ENCODE peak calls at places on chromosome 14, in four cellular contexts. A is left lung; W is HFF-Myc; F is activated CD8-positive, alpha-beta memory T cell treated with anti-CD3 and anti-CD28 coated beads for 1 hour. G is an unnamed sample.

GRCh38 chr14:103501041-103501870 is 21.4 kb downstream of the CKB start:
- DNase-seq in A (no peak), W (no peak), F (no peak), G (peak)

GRCh38 chr14:78131616-78132015 is 38.6 kb upstream of the NRXN3 start:
- DNase-seq in A (no peak), W (no peak), F (no peak), G (no peak)

GRCh38 chr14:75049731-75050201 is 1.5 kb downstream of the MLH3 start:
- DNase-seq in A (no peak), W (no peak), F (no peak), G (no peak)

GRCh38 chr14:59582845-59583509 is 6.4 kb upstream of the CCDC175 start:
- DNase-seq in A (peak), W (no peak), F (no peak), G (no peak)

GRCh38 chr14:20412422-20412821 is 879 bp downstream of the TEP1 start:
- DNase-seq in A (no peak), W (no peak), F (no peak), G (no peak)

GRCh38 chr14:30227871-30228270 is 300.2 kb upstream of the PRKD1 start:
- DNase-seq in A (no peak), W (peak), F (no peak), G (no peak)

GRCh38 chr14:50345891-50346422 is 33.8 kb downstream of the DMAC2L start:
- DNase-seq in A (no peak), W (no peak), F (no peak), G (no peak)

GRCh38 chr14:65496178-65496993 is 83.9 kb downstream of the FUT8 start:
- DNase-seq in A (no peak), W (no peak), F (no peak), G (no peak)

GRCh38 chr14:73796881-73797539 is 54.6 kb upstream of the PTGR2 start:
- DNase-seq in A (no peak), W (no peak), F (no peak), G (no peak)

GRCh38 chr14:101475468-101476257 is 85.6 kb upstream of the DIO3 start:
- DNase-seq in A (peak), W (peak), F (no peak), G (peak)

GRCh38 chr14:106210650-106211049 is 684.3 kb downstream of the TMEM121 start:
- DNase-seq in A (no peak), W (no peak), F (no peak), G (no peak)

GRCh38 chr14:59360923-59361794 is 104.0 kb downstream of the GPR135 start:
- DNase-seq in A (peak), W (no peak), F (no peak), G (no peak)

GRCh38 chr14:54675236-54676125 is 108.6 kb downstream of the SAMD4A start:
- DNase-seq in A (no peak), W (no peak), F (no peak), G (no peak)

GRCh38 chr14:64191756-64192155 is 102.4 kb downstream of the ESR2 start:
- DNase-seq in A (no peak), W (peak), F (no peak), G (no peak)

GRCh38 chr14:73758392-73759182 is 44.4 kb upstream of the PNMA1 start:
- DNase-seq in A (peak), W (no peak), F (peak), G (no peak)

GRCh38 chr14:95222151-95222631 is 64.9 kb upstream of the DICER1 start:
- DNase-seq in A (no peak), W (no peak), F (no peak), G (no peak)

GRCh38 chr14:63632932-63633514 is 8.6 kb downstream of the WDR89 start:
- DNase-seq in A (no peak), W (no peak), F (no peak), G (no peak)

GRCh38 chr14:28243600-28243999 is 523.0 kb upstream of the FOXG1 start:
- DNase-seq in A (no peak), W (no peak), F (no peak), G (no peak)

GRCh38 chr14:99064262-99064954 is 207.6 kb downstream of the BCL11B start:
- DNase-seq in A (no peak), W (no peak), F (no peak), G (no peak)

GRCh38 chr14:96202441-96203094 is 2.1 kb upstream of the BDKRB2 start:
- DNase-seq in A (no peak), W (no peak), F (no peak), G (no peak)

GRCh38 chr14:73553845-73554244 is 4.9 kb downstream of the HEATR4 start:
- DNase-seq in A (no peak), W (no peak), F (no peak), G (no peak)

GRCh38 chr14:52949711-52950409 is 990 bp downstream of the FERMT2 start:
- DNase-seq in A (peak), W (no peak), F (no peak), G (no peak)